ENCODE peak calls at places on chromosome 2, in six cellular contexts. One of them, this sample, is unnamed.

GRCh38 chr2:165205865-165206264 is 2.0 kb upstream of the SCN3A start:
- ATAC-seq in left colon: no peak
- ATAC-seq in Panc1: no peak
- ATAC-seq in central memory CD8-positive, alpha-beta T cell: no peak
- ATAC-seq in left cardiac atrium: no peak
- ATAC-seq in memory B cell: no peak
- ATAC-seq in this sample: no peak

GRCh38 chr2:85999131-85999831 is 106.4 kb downstream of the POLR1A start:
- ATAC-seq in Panc1: no peak
- ATAC-seq in central memory CD8-positive, alpha-beta T cell: peak
- ATAC-seq in memory B cell: peak
- ATAC-seq in left cardiac atrium: peak
- ATAC-seq in left colon: peak
- ATAC-seq in this sample: no peak

GRCh38 chr2:75619992-75620740 is 26.4 kb upstream of the MRPL19 start:
- ATAC-seq in left cardiac atrium: no peak
- ATAC-seq in left colon: no peak
- ATAC-seq in central memory CD8-positive, alpha-beta T cell: no peak
- ATAC-seq in memory B cell: no peak
- ATAC-seq in Panc1: no peak
- ATAC-seq in this sample: no peak

GRCh38 chr2:151670346-151670745 is 63.9 kb downstream of the NEB start:
- ATAC-seq in left colon: no peak
- ATAC-seq in left cardiac atrium: peak
- ATAC-seq in memory B cell: no peak
- ATAC-seq in central memory CD8-positive, alpha-beta T cell: no peak
- ATAC-seq in Panc1: no peak
- ATAC-seq in this sample: no peak

GRCh38 chr2:128503358-128504241 is 184.9 kb upstream of the HS6ST1 start:
- ATAC-seq in Panc1: no peak
- ATAC-seq in left colon: no peak
- ATAC-seq in memory B cell: no peak
- ATAC-seq in left cardiac atrium: peak
- ATAC-seq in central memory CD8-positive, alpha-beta T cell: no peak
- ATAC-seq in this sample: peak

GRCh38 chr2:165328272-165328671 is 89.1 kb downstream of the SCN2A start:
- ATAC-seq in left colon: no peak
- ATAC-seq in Panc1: no peak
- ATAC-seq in memory B cell: peak
- ATAC-seq in central memory CD8-positive, alpha-beta T cell: no peak
- ATAC-seq in left cardiac atrium: no peak
- ATAC-seq in this sample: no peak

GRCh38 chr2:46075848-46076247 is 221.4 kb upstream of the EPAS1 start:
- ATAC-seq in Panc1: no peak
- ATAC-seq in left colon: no peak
- ATAC-seq in left cardiac atrium: no peak
- ATAC-seq in central memory CD8-positive, alpha-beta T cell: no peak
- ATAC-seq in memory B cell: no peak
- ATAC-seq in this sample: no peak

GRCh38 chr2:9463698-9464034 is 10.7 kb upstream of the IAH1 start:
- ATAC-seq in memory B cell: no peak
- ATAC-seq in central memory CD8-positive, alpha-beta T cell: peak
- ATAC-seq in left colon: no peak
- ATAC-seq in left cardiac atrium: peak
- ATAC-seq in Panc1: no peak
- ATAC-seq in this sample: no peak

GRCh38 chr2:96353606-96354095 is 18.1 kb downstream of the NCAPH start:
- ATAC-seq in memory B cell: no peak
- ATAC-seq in left cardiac atrium: peak
- ATAC-seq in left colon: no peak
- ATAC-seq in Panc1: no peak
- ATAC-seq in central memory CD8-positive, alpha-beta T cell: no peak
- ATAC-seq in this sample: peak

GRCh38 chr2:26477126-26477910 is 606 bp downstream of the OTOF start:
- ATAC-seq in left colon: no peak
- ATAC-seq in memory B cell: no peak
- ATAC-seq in Panc1: peak
- ATAC-seq in left cardiac atrium: no peak
- ATAC-seq in central memory CD8-positive, alpha-beta T cell: no peak
- ATAC-seq in this sample: no peak

GRCh38 chr2:204982303-204982702 is 437.0 kb downstream of the PARD3B start:
- ATAC-seq in left cardiac atrium: no peak
- ATAC-seq in Panc1: no peak
- ATAC-seq in central memory CD8-positive, alpha-beta T cell: no peak
- ATAC-seq in memory B cell: no peak
- ATAC-seq in left colon: no peak
- ATAC-seq in this sample: no peak

GRCh38 chr2:211380041-211380440 is 823.6 kb downstream of the CPS1 start:
- ATAC-seq in memory B cell: no peak
- ATAC-seq in Panc1: no peak
- ATAC-seq in central memory CD8-positive, alpha-beta T cell: no peak
- ATAC-seq in left cardiac atrium: no peak
- ATAC-seq in left colon: no peak
- ATAC-seq in this sample: no peak

GRCh38 chr2:217973008-217973787 is 29.6 kb downstream of the TNS1 start:
- ATAC-seq in Panc1: no peak
- ATAC-seq in left colon: no peak
- ATAC-seq in memory B cell: no peak
- ATAC-seq in left cardiac atrium: no peak
- ATAC-seq in central memory CD8-positive, alpha-beta T cell: no peak
- ATAC-seq in this sample: peak

GRCh38 chr2:9071032-9071431 is 67.5 kb upstream of the MBOAT2 start:
- ATAC-seq in left colon: peak
- ATAC-seq in left cardiac atrium: no peak
- ATAC-seq in memory B cell: no peak
- ATAC-seq in central memory CD8-positive, alpha-beta T cell: no peak
- ATAC-seq in Panc1: peak
- ATAC-seq in this sample: no peak

GRCh38 chr2:31060397-31060796 is 77.8 kb downstream of the GALNT14 start:
- ATAC-seq in Panc1: no peak
- ATAC-seq in left cardiac atrium: no peak
- ATAC-seq in central memory CD8-positive, alpha-beta T cell: no peak
- ATAC-seq in left colon: no peak
- ATAC-seq in memory B cell: no peak
- ATAC-seq in this sample: no peak

GRCh38 chr2:395886-396285 is 108.0 kb upstream of the ALKAL2 start:
- ATAC-seq in Panc1: no peak
- ATAC-seq in memory B cell: no peak
- ATAC-seq in central memory CD8-positive, alpha-beta T cell: no peak
- ATAC-seq in left cardiac atrium: no peak
- ATAC-seq in left colon: no peak
- ATAC-seq in this sample: no peak

GRCh38 chr2:133667-134593 is 87.6 kb upstream of the FAM110C start:
- ATAC-seq in left cardiac atrium: peak
- ATAC-seq in central memory CD8-positive, alpha-beta T cell: no peak
- ATAC-seq in left colon: peak
- ATAC-seq in memory B cell: no peak
- ATAC-seq in Panc1: no peak
- ATAC-seq in this sample: no peak

GRCh38 chr2:134379722-134380121 is 125.8 kb downstream of the MGAT5 start:
- ATAC-seq in central memory CD8-positive, alpha-beta T cell: no peak
- ATAC-seq in Panc1: no peak
- ATAC-seq in left colon: no peak
- ATAC-seq in memory B cell: no peak
- ATAC-seq in left cardiac atrium: peak
- ATAC-seq in this sample: no peak

GRCh38 chr2:54772531-54772930 is 49.1 kb downstream of the EML6 start:
- ATAC-seq in memory B cell: no peak
- ATAC-seq in Panc1: peak
- ATAC-seq in left colon: peak
- ATAC-seq in left cardiac atrium: no peak
- ATAC-seq in central memory CD8-positive, alpha-beta T cell: no peak
- ATAC-seq in this sample: no peak

This sample was measured in gastroesophageal sphincter.